ENCODE peak calls at places on chromosome 11, in ten cellular contexts. Y is cardiac fibroblast, J is PC-3, G is GM23338, H is NCI-H748 treated with DMSO at 0.1 percent for 48 hours, D is colonic mucosa, R is SJSA1, F is HL-60, Q is Kasumi-1, M is posterior cingulate gyrus. S is an unnamed sample.

GRCh38 chr11:86414032-86414431 is 39.3 kb downstream of the CCDC81 start:
- DNase-seq in Y (no peak), J (no peak), G (no peak), H (no peak), D (no peak), R (no peak), F (no peak), Q (no peak), M (no peak), S (no peak)

GRCh38 chr11:75490221-75491181 is 35.2 kb downstream of the GDPD5 start:
- DNase-seq in Y (no peak), J (peak), G (peak), H (no peak), D (no peak), R (peak), F (no peak), Q (no peak), M (no peak), S (peak)

GRCh38 chr11:42265072-42265471 is 805.6 kb upstream of the LRRC4C start:
- DNase-seq in Y (no peak), J (no peak), G (no peak), H (no peak), D (no peak), R (no peak), F (no peak), Q (no peak), M (no peak), S (no peak)

GRCh38 chr11:2762451-2762850 is 62.7 kb upstream of the KCNQ1OT1 start:
- DNase-seq in Y (no peak), J (no peak), G (no peak), H (no peak), D (peak), R (peak), F (no peak), Q (no peak), M (peak), S (no peak)

GRCh38 chr11:80873309-80873999 is 1432.6 kb upstream of the TENM4 start:
- DNase-seq in Y (peak), J (peak), G (no peak), H (no peak), D (no peak), R (no peak), F (peak), Q (no peak), M (no peak), S (peak)

GRCh38 chr11:12200359-12201015 is 90.1 kb downstream of the MICAL2 start:
- DNase-seq in Y (peak), J (no peak), G (no peak), H (no peak), D (no peak), R (peak), F (no peak), Q (no peak), M (no peak), S (peak)

GRCh38 chr11:6705905-6706535 is 22.9 kb upstream of the MRPL17 start:
- DNase-seq in Y (peak), J (peak), G (peak), H (no peak), D (peak), R (no peak), F (no peak), Q (peak), M (no peak), S (peak)

GRCh38 chr11:72825661-72826060 is 11.4 kb downstream of the ATG16L2 start:
- DNase-seq in Y (no peak), J (peak), G (no peak), H (no peak), D (no peak), R (no peak), F (no peak), Q (no peak), M (no peak), S (no peak)

GRCh38 chr11:9855579-9856260 is 191.8 kb downstream of the SWAP70 start:
- DNase-seq in Y (peak), J (peak), G (no peak), H (no peak), D (no peak), R (no peak), F (no peak), Q (no peak), M (no peak), S (peak)

S was measured in M059J.